ENCODE peak calls at places on chromosomes 16 and 17, in seven cellular contexts. I is transverse colon, N is sigmoid colon, B is GM23338, Y is HCT116, D is H1, W is suprapubic skin. J is an unnamed sample. For H3K4me1, the result is how much of the 10 kb centered on the place peaks cover.

GRCh38 chr16:22297871-22298733 is 893 bp downstream of the POLR3E start:
- DNase-seq in I (peak), N (peak), B (peak), Y (peak), D (peak), W (no peak), J (no peak)

GRCh38 chr17:33218657-33219298 is 74.3 kb downstream of the ASIC2 start:
- DNase-seq in I (no peak), N (no peak), B (no peak), Y (no peak), D (no peak), W (no peak), J (no peak)

GRCh38 chr16:56560447-56560846 is 4.4 kb upstream of the MT4 start:
- DNase-seq in I (no peak), N (no peak), B (no peak), Y (no peak), D (no peak), W (no peak), J (no peak)

GRCh38 chr16:77613115-77613514 is 109.2 kb upstream of the NUDT7 start:
- DNase-seq in I (no peak), N (no peak), B (no peak), Y (no peak), D (no peak), W (no peak), J (no peak)

GRCh38 chr17:66790476-66791061 is 44.3 kb upstream of the CACNG5 start:
- DNase-seq in I (no peak), N (no peak), B (no peak), Y (no peak), D (no peak), W (no peak), J (no peak)

GRCh38 chr17:69577098-69577497 is 162.6 kb downstream of the MAP2K6 start:
- DNase-seq in I (no peak), N (no peak), B (no peak), Y (no peak), D (no peak), W (no peak), J (no peak)

GRCh38 chr16:74667215-74667765 is 613 bp upstream of the RFWD3 start:
- DNase-seq in I (peak), N (peak), B (peak), Y (no peak), D (peak), W (no peak), J (no peak)

GRCh38 chr16:82023206-82023605 is 11.8 kb upstream of the HSD17B2 start:
- DNase-seq in I (no peak), N (no peak), B (no peak), Y (no peak), D (no peak), W (no peak), J (no peak)

GRCh38 chr16:17607075-17607509 is 136.3 kb upstream of the XYLT1 start:
- DNase-seq in I (no peak), N (no peak), B (no peak), Y (no peak), D (no peak), W (no peak), J (no peak)

GRCh38 chr16:29804020-29804419 is 2.3 kb upstream of the MAZ start:
- DNase-seq in I (no peak), N (no peak), B (peak), Y (no peak), D (no peak), W (no peak), J (no peak)

GRCh38 chr17:75111777-75112176 is 2.0 kb downstream of the ARMC7 start:
- DNase-seq in I (no peak), N (no peak), B (no peak), Y (no peak), D (no peak), W (no peak), J (no peak)

GRCh38 chr16:30010817-30011504 is at the start of gene DOC2A:
- DNase-seq in I (no peak), N (no peak), B (peak), Y (no peak), D (peak), W (no peak), J (no peak)

GRCh38 chr16:3549906-3550305 is 27.3 kb downstream of the NLRC3 start:
- DNase-seq in I (no peak), N (no peak), B (no peak), Y (no peak), D (no peak), W (no peak), J (no peak)

GRCh38 chr17:78379134-78379497 is 667 bp downstream of the PGS1 start:
- DNase-seq in I (no peak), N (no peak), B (no peak), Y (no peak), D (no peak), W (no peak), J (no peak)
- TF ChIP-seq POLR2AphosphoS5 in I (no peak), N (no peak), B (no peak), Y (no peak), D (no peak), W (no peak), J (no peak)

DNA sequence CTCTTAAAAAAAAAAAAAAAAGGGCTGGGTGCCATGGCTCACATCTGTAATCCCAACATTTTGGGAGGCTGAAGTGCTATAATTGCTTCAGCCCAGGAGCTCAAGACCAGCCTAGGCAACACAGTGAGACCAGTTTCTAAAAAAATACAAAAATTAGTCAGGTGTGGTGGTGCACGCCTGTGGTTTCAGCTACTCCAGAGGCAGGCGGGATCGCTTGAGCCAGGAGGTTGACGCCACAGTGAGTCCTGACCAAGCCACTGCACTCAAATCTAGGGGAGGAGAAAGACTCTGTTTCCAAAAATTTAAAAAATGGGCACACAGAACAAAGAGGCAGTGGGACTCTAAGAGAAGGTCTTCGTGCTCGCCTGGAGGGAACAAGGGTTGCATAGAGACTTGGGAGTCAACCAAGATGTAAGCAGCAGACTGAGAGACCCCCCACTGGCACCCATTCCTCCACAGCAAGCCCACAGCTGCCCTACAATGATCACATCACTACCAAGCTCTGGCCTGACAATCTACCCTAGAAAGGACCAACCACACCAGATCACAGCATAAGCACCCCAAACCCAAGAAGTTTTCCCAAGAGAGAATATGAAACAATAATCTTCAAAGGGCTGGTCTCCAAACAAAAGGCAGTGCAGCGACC is 121.6 kb downstream of the ANKRD11 start:
- DNase-seq in I (no peak), N (no peak), B (no peak), Y (no peak), D (no peak), W (no peak), J (no peak)
- H3K4me1 ChIP-seq in I (under half), N (half or more), B (under half), Y (under half), D (under half), W (under half), J (under half)

GRCh38 chr17:82876602-82877391 is 37.0 kb upstream of the ZNF750 start:
- DNase-seq in I (peak), N (peak), B (peak), Y (peak), D (no peak), W (peak), J (peak)
- TF ChIP-seq POLR2AphosphoS5 in I (peak), N (peak), B (no peak), Y (no peak), D (no peak), W (no peak), J (peak)

DNA sequence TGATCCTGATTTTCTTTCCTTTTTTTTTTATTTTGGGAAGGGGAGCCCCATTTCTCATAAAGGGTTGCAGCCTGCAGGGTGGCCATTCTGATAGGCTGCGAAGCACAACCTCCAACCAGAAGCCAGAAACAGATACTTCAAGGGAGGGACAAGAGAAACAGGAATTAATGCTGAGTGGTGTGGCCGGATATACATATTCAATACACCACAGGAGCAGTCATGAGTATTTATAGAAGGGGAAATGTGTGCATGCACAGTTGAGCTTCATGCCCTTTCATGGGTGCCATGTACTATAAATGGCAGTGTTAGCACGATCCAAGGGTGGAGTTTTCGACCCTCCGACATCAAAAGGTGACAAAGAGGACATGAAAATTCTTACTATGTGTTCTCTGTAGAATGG is 320.8 kb downstream of the CBLN1 start:
- DNase-seq in I (no peak), N (no peak), B (no peak), Y (no peak), D (no peak), W (no peak), J (no peak)
- H3K4me1 ChIP-seq in I (under half), N (under half), B (under half), Y (under half), D (under half), W (under half), J (under half)

GRCh38 chr17:81865358-81865732 is 5.0 kb upstream of the P4HB start:
- DNase-seq in I (no peak), N (no peak), B (no peak), Y (no peak), D (no peak), W (no peak), J (no peak)
- TF ChIP-seq POLR2AphosphoS5 in I (no peak), N (no peak), B (no peak), Y (no peak), D (no peak), W (no peak), J (no peak)